ENCODE peak calls at places on chromosomes 5 and 9, in four cellular contexts. D is HepG2, V is H1, J is K562. E is an unnamed sample.

GRCh38 chr9:134678206-134678605 is 36.6 kb downstream of the COL5A1 start:
- DNase-seq in D (no peak), V (no peak), J (no peak), E (no peak)

GRCh38 chr9:137075275-137075775 is 2.0 kb upstream of the UAP1L1 start:
- DNase-seq in D (no peak), V (no peak), J (peak), E (no peak)

GRCh38 chr9:122192261-122192875 is 32.7 kb downstream of the MORN5 start:
- DNase-seq in D (no peak), V (no peak), J (no peak), E (no peak)

GRCh38 chr5:44875661-44876250 is 67.0 kb downstream of the MRPS30 start:
- DNase-seq in D (peak), V (no peak), J (no peak), E (peak)

GRCh38 chr9:21778300-21778699 is 24.1 kb upstream of the MTAP start:
- DNase-seq in D (no peak), V (no peak), J (no peak), E (no peak)

GRCh38 chr9:113005777-113006176 is 6.2 kb downstream of the ZNF883 start:
- DNase-seq in D (no peak), V (no peak), J (no peak), E (no peak)

GRCh38 chr5:39459091-39459490 is 34.3 kb upstream of the DAB2 start:
- DNase-seq in D (no peak), V (no peak), J (no peak), E (no peak)

GRCh38 chr9:113185271-113185670 is 34.5 kb downstream of the SLC31A2 start:
- DNase-seq in D (no peak), V (no peak), J (no peak), E (no peak)

GRCh38 chr5:77379558-77380061 is 112.5 kb downstream of the WDR41 start:
- DNase-seq in D (no peak), V (no peak), J (no peak), E (no peak)

GRCh38 chr9:126307306-126308061 is 19.1 kb upstream of the MVB12B start:
- DNase-seq in D (no peak), V (no peak), J (no peak), E (no peak)

GRCh38 chr5:72543365-72543764 is 36.2 kb upstream of the ZNF366 start:
- DNase-seq in D (no peak), V (no peak), J (no peak), E (no peak)

GRCh38 chr9:99093492-99093791 is 11.5 kb upstream of the TGFBR1 start:
- DNase-seq in D (no peak), V (no peak), J (no peak), E (no peak)

GRCh38 chr5:65247594-65247993 is 234.1 kb downstream of the ADAMTS6 start:
- DNase-seq in D (no peak), V (no peak), J (no peak), E (no peak)

GRCh38 chr9:97735070-97735600 is 38.0 kb upstream of the XPA start:
- DNase-seq in D (no peak), V (no peak), J (no peak), E (no peak)

GRCh38 chr9:34522091-34522887 is 501 bp downstream of the ENHO start:
- DNase-seq in D (no peak), V (no peak), J (no peak), E (no peak)

GRCh38 chr9:8751531-8751930 is 952.0 kb upstream of the DMAC1 start:
- DNase-seq in D (no peak), V (no peak), J (no peak), E (no peak)

GRCh38 chr5:73370620-73371583 is 77.7 kb downstream of the FOXD1 start:
- DNase-seq in D (no peak), V (no peak), J (no peak), E (peak)

GRCh38 chr5:124920909-124921666 is 174.6 kb upstream of the ZNF608 start:
- DNase-seq in D (no peak), V (no peak), J (no peak), E (no peak)

GRCh38 chr9:123069010-123069481 is 35.6 kb downstream of the GPR21 start:
- DNase-seq in D (no peak), V (no peak), J (no peak), E (no peak)

GRCh38 chr9:137085918-137086530 is 761 bp upstream of the MAN1B1 start:
- DNase-seq in D (no peak), V (no peak), J (peak), E (peak)

GRCh38 chr5:43020294-43020711 is 19.8 kb downstream of the ANXA2R start:
- DNase-seq in D (peak), V (no peak), J (no peak), E (no peak)

GRCh38 chr5:151005187-151005974 is 15.0 kb upstream of the GPX3 start:
- DNase-seq in D (peak), V (no peak), J (no peak), E (no peak)

GRCh38 chr9:112443200-112443599 is 43.4 kb upstream of the KIAA1958 start:
- DNase-seq in D (peak), V (no peak), J (peak), E (no peak)

GRCh38 chr9:95084254-95084934 is 233.1 kb downstream of the FANCC start:
- DNase-seq in D (no peak), V (no peak), J (no peak), E (no peak)

GRCh38 chr9:32764139-32764538 is 19.2 kb upstream of the TMEM215 start:
- DNase-seq in D (no peak), V (no peak), J (no peak), E (no peak)

GRCh38 chr5:167513383-167513782 is 778.1 kb upstream of the WWC1 start:
- DNase-seq in D (no peak), V (no peak), J (no peak), E (no peak)

GRCh38 chr5:77170-77501 is 14.8 kb upstream of the PLEKHG4B start:
- DNase-seq in D (no peak), V (no peak), J (no peak), E (no peak)

GRCh38 chr5:96157841-96158291 is 196.2 kb upstream of the ELL2 start:
- DNase-seq in D (no peak), V (no peak), J (no peak), E (no peak)

GRCh38 chr9:110900917-110901316 is 137.4 kb downstream of the LPAR1 start:
- DNase-seq in D (no peak), V (no peak), J (no peak), E (no peak)

GRCh38 chr5:65098393-65098792 is 329.7 kb downstream of the CWC27 start:
- DNase-seq in D (no peak), V (no peak), J (no peak), E (no peak)

GRCh38 chr5:120605325-120606079 is 141.4 kb downstream of the PRR16 start:
- DNase-seq in D (no peak), V (no peak), J (no peak), E (no peak)

GRCh38 chr9:103471241-103471640 is 476.1 kb downstream of the CYLC2 start:
- DNase-seq in D (no peak), V (no peak), J (no peak), E (no peak)

GRCh38 chr5:34687269-34688011 is 31.3 kb downstream of the RAI14 start:
- DNase-seq in D (no peak), V (no peak), J (peak), E (peak)

GRCh38 chr5:56466136-56466816 is 233.1 kb upstream of the ANKRD55 start:
- DNase-seq in D (no peak), V (no peak), J (no peak), E (no peak)

GRCh38 chr9:5549671-5550650 is 39.6 kb downstream of the PDCD1LG2 start:
- DNase-seq in D (no peak), V (no peak), J (no peak), E (no peak)

GRCh38 chr9:77981332-77981731 is 50.3 kb downstream of the GNAQ start:
- DNase-seq in D (no peak), V (no peak), J (peak), E (peak)

GRCh38 chr9:79300153-79300552 is 271.6 kb upstream of the TLE4 start:
- DNase-seq in D (no peak), V (no peak), J (no peak), E (no peak)

DNA sequence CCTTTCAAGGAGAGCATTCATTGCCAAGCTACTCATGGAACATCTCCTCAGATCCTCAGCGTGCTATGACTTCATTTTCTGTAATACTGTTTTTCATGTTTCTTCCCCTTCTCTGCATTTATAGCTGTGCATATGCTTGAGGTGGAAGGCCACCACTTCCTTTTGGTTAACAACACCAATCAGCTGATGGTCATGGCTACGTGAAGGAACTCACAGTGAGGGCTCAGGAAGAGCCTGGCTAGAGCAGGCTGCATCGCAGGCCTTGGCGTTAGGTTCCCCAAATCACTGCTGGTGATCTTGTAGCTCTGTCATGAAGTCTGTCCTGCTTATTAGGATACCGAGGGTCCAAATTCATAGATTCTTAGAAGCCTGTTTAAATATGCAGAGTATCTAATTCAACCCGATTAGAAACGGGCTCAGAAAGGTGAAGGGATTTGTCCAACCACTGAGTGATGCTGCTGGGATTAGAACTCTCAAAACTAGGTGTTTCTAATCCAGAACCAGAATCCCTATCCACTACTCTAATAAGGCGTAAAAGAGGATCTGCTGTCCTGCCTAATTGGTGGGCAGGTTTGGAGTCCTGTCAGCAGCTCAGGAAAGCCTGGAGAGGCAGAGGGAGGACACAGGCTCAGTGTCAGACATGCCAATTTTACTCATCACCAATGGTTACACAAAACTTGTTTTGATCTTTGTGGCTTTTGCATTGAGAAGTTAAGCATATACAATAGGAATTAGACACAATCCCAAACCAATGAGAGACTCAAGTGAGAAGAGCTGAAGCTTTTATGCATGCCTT is 7.5 kb downstream of the SYK start:
- DNase-seq in D (no peak), V (no peak), J (no peak), E (no peak)
- TF ChIP-seq MAFK in D (no peak), V (no peak), J (no peak), E (no peak)

DNA sequence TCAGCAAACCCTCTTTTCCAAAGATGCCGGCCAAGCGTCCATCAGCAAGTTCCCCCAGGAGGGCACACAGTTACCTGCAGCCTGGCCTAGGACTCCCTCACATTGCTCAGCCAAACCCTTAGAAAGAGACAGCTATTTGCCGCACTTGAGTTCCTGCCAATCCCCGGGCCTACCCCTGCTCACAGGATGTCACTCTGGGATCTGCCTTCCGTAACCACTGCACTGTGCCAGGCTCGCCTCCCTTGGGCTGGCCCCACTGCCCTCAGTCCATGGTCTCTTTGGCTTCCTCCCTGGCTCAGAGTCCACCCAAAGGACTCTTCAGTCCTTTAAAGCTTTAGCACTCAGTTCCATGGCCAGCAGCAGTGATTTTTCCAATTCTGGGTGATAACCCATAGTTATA is 128.3 kb downstream of the NSG2 start:
- DNase-seq in D (no peak), V (no peak), J (no peak), E (no peak)
- TF ChIP-seq MAX in D (no peak), V (no peak), J (no peak), E (no peak)

GRCh38 chr5:163506726-163507125 is 1.3 kb downstream of the MAT2B start:
- DNase-seq in D (no peak), V (no peak), J (peak), E (no peak)
- H3K27ac ChIP-seq in D (peak), V (no peak), J (peak), E (no peak)

GRCh38 chr9:135989722-135990467 is 28.7 kb upstream of the UBAC1 start:
- DNase-seq in D (no peak), V (no peak), J (no peak), E (no peak)
- TF ChIP-seq MAFK in D (no peak), V (no peak), J (no peak), E (no peak)

DNA sequence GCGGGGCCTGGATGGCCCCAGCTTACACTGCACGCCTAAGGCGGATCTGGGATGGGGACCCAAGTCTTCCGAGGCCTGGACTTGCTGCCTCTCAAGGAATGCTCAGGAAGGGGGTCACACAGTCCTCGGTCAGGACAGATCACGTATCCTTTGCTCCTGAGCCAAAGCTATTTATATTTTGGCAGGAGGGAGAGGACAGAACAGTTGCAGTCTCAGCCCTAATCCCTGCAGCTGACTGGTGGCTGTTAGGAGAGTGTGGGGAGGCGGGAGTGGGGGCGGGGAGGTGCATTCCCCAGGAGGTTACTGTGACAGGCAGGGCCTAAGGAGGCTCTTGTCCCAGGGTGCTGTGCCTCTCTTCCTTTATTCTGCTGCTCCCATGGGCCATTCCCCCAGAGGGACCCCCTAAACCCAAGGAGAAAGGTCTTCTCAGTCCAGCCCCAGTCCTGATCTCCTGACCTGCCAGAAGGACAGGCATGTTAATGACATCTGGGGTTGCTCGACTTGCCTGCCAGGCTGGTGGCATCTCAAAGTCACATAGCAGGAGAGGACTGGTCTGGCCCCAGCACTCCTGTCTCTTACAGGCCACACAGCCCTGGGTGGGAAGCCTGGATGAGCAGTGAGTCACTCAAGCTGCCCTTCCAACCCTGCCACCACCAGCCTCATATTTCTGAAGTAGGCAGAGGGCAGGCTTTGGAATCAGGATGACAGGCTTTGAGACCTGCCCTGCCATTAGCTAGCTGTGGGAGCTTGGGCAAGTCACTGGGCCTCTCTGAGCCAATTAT is 51.9 kb downstream of the COL27A1 start:
- DNase-seq in D (no peak), V (no peak), J (no peak), E (peak)
- TF ChIP-seq MAX in D (no peak), V (no peak), J (no peak), E (no peak)

DNA sequence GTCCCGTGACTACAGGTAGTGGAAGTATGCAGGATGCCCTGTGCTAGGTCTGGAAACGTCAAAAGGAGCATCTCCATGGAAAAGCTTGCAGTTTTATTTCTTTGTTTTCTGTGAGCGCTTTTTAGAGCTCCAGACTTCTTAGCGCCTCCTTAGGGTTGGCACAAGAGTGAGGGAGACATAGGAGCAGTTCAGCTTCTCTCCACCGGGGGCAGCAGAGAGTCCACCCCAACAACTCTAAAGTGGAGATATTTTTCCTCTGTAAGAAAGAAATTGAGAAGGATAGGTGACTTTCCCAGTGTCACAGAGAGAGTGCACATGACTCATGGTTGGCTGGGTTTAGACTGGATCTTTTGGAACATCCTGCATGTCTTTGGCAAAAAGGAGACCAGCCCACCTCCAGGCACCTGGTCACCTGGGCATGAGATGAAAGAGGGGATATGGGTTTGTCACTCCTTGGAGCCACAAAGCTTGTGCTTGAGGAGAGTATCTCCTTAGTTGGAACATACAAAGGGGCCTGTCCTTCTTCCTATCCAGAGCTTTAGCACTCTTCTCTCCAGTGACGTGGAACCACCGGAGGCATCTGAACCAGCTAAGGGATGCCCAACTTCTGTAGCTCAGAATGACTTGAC is 637.7 kb downstream of the SEMA5A start:
- DNase-seq in D (no peak), V (peak), J (peak), E (peak)
- H3K27ac ChIP-seq in D (no peak), V (no peak), J (no peak), E (peak)

E was measured in A549.